ENCODE peak calls at places on chromosome 20, in eight cellular contexts. M, Z, Y, W, B, A, O and L are unnamed samples.

GRCh38 chr20:51678041-51678697 is 90.0 kb downstream of the ATP9A start:
- DNase-seq in M (no peak), Z (no peak), Y (no peak), W (no peak), B (no peak), A (no peak), O (no peak), L (no peak)

GRCh38 chr20:18754030-18754659 is 59.4 kb upstream of the SCP2D1 start:
- DNase-seq in M (no peak), Z (no peak), Y (peak), W (no peak), B (no peak), A (no peak), O (no peak), L (peak)

GRCh38 chr20:53581444-53582311 is 12.0 kb downstream of the ZNF217 start:
- DNase-seq in M (no peak), Z (no peak), Y (no peak), W (peak), B (no peak), A (peak), O (no peak), L (peak)

GRCh38 chr20:64107736-64108457 is 532 bp upstream of the NPBWR2 start:
- DNase-seq in M (no peak), Z (no peak), Y (no peak), W (no peak), B (no peak), A (no peak), O (no peak), L (peak)

GRCh38 chr20:60649541-60649940 is 602.5 kb upstream of the CDH4 start:
- DNase-seq in M (no peak), Z (no peak), Y (no peak), W (no peak), B (no peak), A (no peak), O (no peak), L (peak)

GRCh38 chr20:32510601-32511357 is 74.4 kb downstream of the NOL4L start:
- DNase-seq in M (peak), Z (no peak), Y (no peak), W (no peak), B (no peak), A (no peak), O (no peak), L (no peak)

GRCh38 chr20:4850960-4851359 is 129.3 kb downstream of the PRND start:
- DNase-seq in M (no peak), Z (no peak), Y (no peak), W (no peak), B (no peak), A (no peak), O (no peak), L (no peak)

GRCh38 chr20:61963885-61964674 is 101.6 kb downstream of the TAF4 start:
- DNase-seq in M (no peak), Z (no peak), Y (no peak), W (no peak), B (no peak), A (no peak), O (no peak), L (no peak)

GRCh38 chr20:20487811-20488210 is 119.9 kb downstream of the INSM1 start:
- DNase-seq in M (peak), Z (no peak), Y (no peak), W (no peak), B (no peak), A (peak), O (no peak), L (no peak)

GRCh38 chr20:56205350-56205749 is 43.2 kb upstream of the MC3R start:
- DNase-seq in M (no peak), Z (no peak), Y (no peak), W (no peak), B (no peak), A (no peak), O (no peak), L (no peak)

GRCh38 chr20:61911824-61912223 is 153.9 kb downstream of the TAF4 start:
- DNase-seq in M (no peak), Z (no peak), Y (no peak), W (no peak), B (no peak), A (no peak), O (no peak), L (no peak)

GRCh38 chr20:54467622-54468021 is 7.8 kb upstream of the DOK5 start:
- DNase-seq in M (no peak), Z (no peak), Y (no peak), W (no peak), B (no peak), A (no peak), O (no peak), L (no peak)

GRCh38 chr20:32236048-32236533 is 28.4 kb downstream of the POFUT1 start:
- DNase-seq in M (no peak), Z (no peak), Y (no peak), W (no peak), B (no peak), A (no peak), O (no peak), L (no peak)

GRCh38 chr20:62027698-62028321 is 37.9 kb downstream of the TAF4 start:
- DNase-seq in M (no peak), Z (no peak), Y (no peak), W (peak), B (no peak), A (no peak), O (no peak), L (no peak)

GRCh38 chr20:62902926-62903615 is 23.2 kb downstream of the DIDO1 start:
- DNase-seq in M (peak), Z (no peak), Y (no peak), W (no peak), B (no peak), A (no peak), O (no peak), L (no peak)

GRCh38 chr20:17558154-17558940 is 11.5 kb upstream of the DSTN start:
- DNase-seq in M (peak), Z (no peak), Y (no peak), W (no peak), B (peak), A (peak), O (no peak), L (peak)

GRCh38 chr20:62989201-62989601 is 17.6 kb downstream of the BHLHE23 start:
- DNase-seq in M (no peak), Z (no peak), Y (no peak), W (no peak), B (no peak), A (no peak), O (no peak), L (no peak)

GRCh38 chr20:64090165-64090564 is 6.0 kb upstream of the LKAAEAR1 start:
- DNase-seq in M (no peak), Z (no peak), Y (no peak), W (no peak), B (no peak), A (no peak), O (no peak), L (no peak)

GRCh38 chr20:46572181-46572580 is 21.7 kb upstream of the OCSTAMP start:
- DNase-seq in M (no peak), Z (no peak), Y (no peak), W (no peak), B (no peak), A (no peak), O (no peak), L (no peak)

GRCh38 chr20:50913976-50914375 is 17.3 kb downstream of the ADNP start:
- DNase-seq in M (no peak), Z (no peak), Y (no peak), W (no peak), B (peak), A (no peak), O (no peak), L (peak)

GRCh38 chr20:50278684-50279531 is 88.3 kb downstream of the CEBPB start:
- DNase-seq in M (no peak), Z (no peak), Y (no peak), W (peak), B (no peak), A (no peak), O (no peak), L (no peak)

GRCh38 chr20:39292193-39292736 is 330.1 kb downstream of the DHX35 start:
- DNase-seq in M (no peak), Z (no peak), Y (no peak), W (no peak), B (no peak), A (no peak), O (no peak), L (no peak)